ENCODE peak calls at places on chromosomes 13 and 19, in five cellular contexts. Z is heart left ventricle, L is fibroblast of the conjunctiva, O is activated T-cell treated with anti-CD3 and anti-CD28 coated beads for 1 hour, S is Panc1. H is an unnamed sample.

GRCh38 chr13:49265822-49266221 is 18.1 kb downstream of the CDADC1 start:
- DNase-seq in L (no peak), S (no peak), O (no peak), Z (no peak), H (peak; percentile 10)

GRCh38 chr13:90455861-90456260 is 891.6 kb upstream of the MIR17HG start:
- DNase-seq in Z (no peak), S (no peak), L (no peak), O (no peak), H (no peak)

GRCh38 chr19:43595605-43595998 is 332 bp downstream of the IRGQ start:
- DNase-seq in O (no peak), S (no peak), L (no peak), Z (no peak), H (no peak)

GRCh38 chr13:26051231-26052135 is at the start of gene SHISA2:
- DNase-seq in L (peak; percentile 6), S (no peak), O (peak; percentile 16), Z (peak; percentile 46), H (no peak)

GRCh38 chr13:20721058-20721453 is 17.6 kb downstream of the IL17D start:
- DNase-seq in Z (no peak), L (no peak), O (no peak), S (no peak), H (no peak)

GRCh38 chr19:35851213-35852028 is 883 bp downstream of the NPHS1 start:
- DNase-seq in O (no peak), S (no peak), L (no peak), Z (no peak), H (no peak)

GRCh38 chr19:49952906-49953305 is 8.1 kb downstream of the SIGLEC11 start:
- DNase-seq in L (no peak), S (no peak), O (no peak), Z (no peak), H (no peak)

GRCh38 chr13:24159921-24160324 is 597 bp upstream of the SPATA13 start:
- DNase-seq in S (no peak), O (no peak), Z (no peak), L (no peak), H (no peak)

GRCh38 chr13:98105929-98106336 is 37.0 kb upstream of the FARP1 start:
- DNase-seq in O (no peak), L (no peak), S (no peak), Z (peak; percentile 49), H (no peak)

GRCh38 chr13:113090415-113090770 is 15.2 kb upstream of the F7 start:
- DNase-seq in L (no peak), S (no peak), Z (peak; percentile 15), O (no peak), H (no peak)

GRCh38 chr13:82758056-82758455 is 1124.2 kb downstream of the SLITRK1 start:
- DNase-seq in S (no peak), Z (no peak), O (no peak), L (no peak), H (no peak)

GRCh38 chr19:35986664-35987570 is 8.1 kb upstream of the SDHAF1 start:
- DNase-seq in O (no peak), Z (peak; percentile 50), L (no peak), S (no peak), H (no peak)

GRCh38 chr19:32624410-32624809 is 43.4 kb downstream of the PDCD5 start:
- DNase-seq in S (no peak), L (no peak), O (no peak), Z (no peak), H (no peak)

GRCh38 chr13:32272021-32272695 is 43.0 kb downstream of the ZAR1L start:
- DNase-seq in O (no peak), L (no peak), S (no peak), Z (no peak), H (no peak)

GRCh38 chr13:74111901-74112824 is 22.0 kb downstream of the KLF12 start:
- DNase-seq in Z (no peak), S (no peak), O (no peak), L (no peak), H (no peak)

GRCh38 chr19:45473366-45474190 is 5.8 kb downstream of the FOSB start:
- DNase-seq in Z (no peak), O (no peak), L (no peak), S (no peak), H (no peak)

GRCh38 chr19:3194063-3194702 is 8.5 kb downstream of the NCLN start:
- DNase-seq in L (no peak), Z (no peak), O (no peak), S (no peak), H (no peak)

GRCh38 chr19:4870025-4870700 is 2.7 kb upstream of the PLIN3 start:
- DNase-seq in L (peak; percentile 93), S (peak; percentile 92), Z (peak; percentile 46), O (no peak), H (peak; percentile 66)

GRCh38 chr13:38872693-38873092 is 117.9 kb downstream of the STOML3 start:
- DNase-seq in O (peak; percentile 2), S (peak; percentile 13), L (peak; percentile 10), Z (peak; percentile 30), H (no peak)

GRCh38 chr13:82976499-82976898 is 905.8 kb downstream of the SLITRK1 start:
- DNase-seq in L (no peak), O (no peak), Z (no peak), S (no peak), H (no peak)

GRCh38 chr19:2303209-2303798 is 4.7 kb downstream of the LINGO3 start:
- DNase-seq in O (no peak), S (no peak), Z (no peak), L (no peak), H (no peak)

GRCh38 chr13:44498969-44499368 is 77.2 kb downstream of the TSC22D1 start:
- DNase-seq in Z (no peak), O (no peak), L (no peak), S (no peak), H (no peak)